ENCODE peak calls at places on chromosome 19, in ten cellular contexts. K is thyroid gland; J is Calu3; U is H54; P is ovary; W is stimulated activated CD4-positive, alpha-beta T cell treated with anti-CD3 and anti-CD28 coated beads, TNF-alpha, amount 100 ng/mL, for 4 hours; L is COR-L47; Q is sciatic nerve; E is stimulated activated CD8-positive, alpha-beta memory T cell treated with anti-CD3 and anti-CD28 coated beads, Interleukin-15, amount 100 ng/mL, for 1 hour; I is NCI-H748 treated with DMSO at 0.1 percent for 48 hours. M is an unnamed sample.

GRCh38 chr19:13398780-13399726 is 107.2 kb downstream of the CACNA1A start:
- DNase-seq in L (no peak), P (no peak), W (no peak), K (no peak), U (peak), J (no peak), E (no peak), I (no peak), Q (no peak), M (no peak)

GRCh38 chr19:35168261-35168660 is 13.7 kb downstream of the FXYD5 start:
- DNase-seq in I (no peak), W (no peak), J (peak), K (no peak), U (no peak), P (no peak), L (no peak), Q (no peak), E (no peak), M (no peak)

GRCh38 chr19:43619262-43620060 is at the start of gene ZNF428:
- DNase-seq in L (peak), E (peak), J (peak), P (peak), Q (peak), K (peak), W (peak), I (peak), U (peak), M (peak)

GRCh38 chr19:1752757-1753728 is at the start of gene ONECUT3:
- DNase-seq in I (no peak), K (no peak), P (no peak), U (no peak), J (peak), Q (no peak), E (no peak), L (no peak), W (no peak), M (no peak)

GRCh38 chr19:42203700-42204099 is 13.8 kb downstream of the DEDD2 start:
- DNase-seq in J (no peak), Q (no peak), U (no peak), W (no peak), L (no peak), K (no peak), P (no peak), I (no peak), E (no peak), M (no peak)

GRCh38 chr19:46384396-46384795 is 29.0 kb downstream of the CCDC8 start:
- DNase-seq in W (no peak), L (no peak), I (no peak), J (no peak), U (no peak), P (peak), K (no peak), E (no peak), Q (peak), M (peak)

GRCh38 chr19:20662421-20663105 is 1.2 kb upstream of the ZNF626 start:
- DNase-seq in K (peak), J (no peak), U (no peak), W (no peak), P (peak), Q (no peak), L (no peak), I (no peak), E (no peak), M (no peak)

GRCh38 chr19:53809518-53810186 is 14.5 kb downstream of the NLRP12 start:
- DNase-seq in E (no peak), W (no peak), U (no peak), J (no peak), I (no peak), K (no peak), Q (no peak), P (no peak), L (no peak), M (no peak)

GRCh38 chr19:30064021-30064699 is 122.1 kb downstream of the URI1 start:
- DNase-seq in P (no peak), E (no peak), I (no peak), Q (peak), K (no peak), W (no peak), J (no peak), L (no peak), U (no peak), M (no peak)

GRCh38 chr19:5826531-5827341 is 12.8 kb downstream of the FUT6 start:
- DNase-seq in E (no peak), W (no peak), L (peak), K (peak), I (peak), P (no peak), J (peak), Q (no peak), U (peak), M (peak)

GRCh38 chr19:10644351-10645007 is 9.7 kb upstream of the ILF3 start:
- DNase-seq in U (peak), L (peak), J (peak), K (peak), P (peak), E (peak), Q (peak), I (no peak), W (peak), M (peak)

GRCh38 chr19:54207908-54208783 is 7.5 kb downstream of the RPS9 start:
- DNase-seq in I (no peak), L (no peak), U (no peak), P (peak), E (no peak), K (no peak), J (no peak), W (no peak), Q (peak), M (peak)

GRCh38 chr19:7522072-7522922 is at the start of gene MCOLN1:
- DNase-seq in Q (peak), W (peak), K (peak), P (peak), U (peak), I (peak), L (peak), J (peak), E (peak), M (peak)

M was measured in body of pancreas.